ENCODE peak calls at places on chromosome 19, in seven cellular contexts. B is mesendoderm, I is mesenchymal stem cell, N is neuronal stem cell, U is H9, Q is H1, M is trophoblast cell. G is an unnamed sample.

GRCh38 chr19:42524250-42524649 is 4.0 kb downstream of the CEACAM1 start:
- DNase-seq in M (no peak), B (no peak), N (no peak), I (no peak), Q (no peak), U (no peak), G (no peak)

GRCh38 chr19:29467824-29468401 is 57.9 kb upstream of the VSTM2B start:
- DNase-seq in N (peak), Q (no peak), M (peak), B (peak), I (no peak), U (peak), G (peak)

GRCh38 chr19:2613507-2614295 is 88.8 kb downstream of the GNG7 start:
- DNase-seq in B (peak), I (peak), M (no peak), N (no peak), Q (no peak), U (peak), G (peak)

GRCh38 chr19:14758816-14759215 is 19.5 kb downstream of the ADGRE2 start:
- DNase-seq in U (peak), Q (peak), I (no peak), B (peak), N (no peak), M (no peak), G (no peak)

GRCh38 chr19:8209965-8210659 is 942 bp downstream of the CERS4 start:
- DNase-seq in N (no peak), B (no peak), M (no peak), I (no peak), U (no peak), Q (no peak), G (no peak)

GRCh38 chr19:2636897-2637683 is 65.4 kb downstream of the GNG7 start:
- DNase-seq in M (peak), B (peak), N (peak), U (peak), Q (no peak), I (peak), G (peak)

GRCh38 chr19:15583346-15583745 is 31.7 kb upstream of the CYP4F8 start:
- DNase-seq in Q (no peak), B (no peak), M (no peak), N (no peak), U (no peak), I (no peak), G (no peak)

GRCh38 chr19:34964598-34964997 is 569 bp upstream of the ZNF792 start:
- DNase-seq in I (no peak), U (no peak), N (no peak), M (no peak), B (no peak), Q (no peak), G (no peak)

GRCh38 chr19:3575260-3575741 is 2.6 kb downstream of the HMG20B start:
- DNase-seq in B (peak), U (peak), M (peak), Q (no peak), I (peak), N (no peak), G (peak)

GRCh38 chr19:10388957-10389356 is 8.6 kb upstream of the TYK2 start:
- DNase-seq in M (peak), I (peak), U (peak), Q (peak), N (peak), B (peak), G (peak)

GRCh38 chr19:41351339-41352245 is 2.1 kb downstream of the TGFB1 start:
- DNase-seq in U (peak), B (peak), Q (no peak), I (peak), M (peak), N (no peak), G (peak)

GRCh38 chr19:38685666-38686529 is 38.4 kb downstream of the ACTN4 start:
- DNase-seq in U (peak), Q (no peak), M (no peak), N (no peak), B (peak), I (peak), G (peak)

GRCh38 chr19:38034153-38034835 is 127.3 kb downstream of the SIPA1L3 start:
- DNase-seq in B (no peak), I (no peak), N (no peak), U (no peak), Q (no peak), M (no peak), G (peak)

GRCh38 chr19:13007292-13008045 is 12.2 kb downstream of the NFIX start:
- DNase-seq in M (no peak), Q (no peak), B (no peak), I (no peak), N (no peak), U (no peak), G (no peak)

GRCh38 chr19:42942187-42942789 is 5.3 kb upstream of the PSG7 start:
- DNase-seq in U (no peak), M (peak), B (no peak), I (no peak), Q (no peak), N (no peak), G (peak)

GRCh38 chr19:48258350-48258749 is 2.6 kb upstream of the CARD8 start:
- DNase-seq in B (no peak), M (no peak), I (peak), U (no peak), Q (no peak), N (no peak), G (no peak)

GRCh38 chr19:53977429-53977990 is 13.9 kb upstream of the CACNG6 start:
- DNase-seq in B (peak), U (peak), M (peak), Q (no peak), I (peak), N (peak), G (peak)

GRCh38 chr19:16066611-16067104 is 9.6 kb upstream of the TPM4 start:
- DNase-seq in N (no peak), U (peak), I (no peak), B (no peak), Q (no peak), M (peak), G (peak)

GRCh38 chr19:14786421-14786851 is 8.1 kb upstream of the ADGRE2 start:
- DNase-seq in U (peak), N (peak), Q (no peak), B (peak), I (no peak), M (no peak), G (no peak)

GRCh38 chr19:47111081-47111589 is 2.4 kb downstream of the ZC3H4 start:
- DNase-seq in N (no peak), U (no peak), Q (no peak), I (no peak), B (no peak), M (no peak), G (no peak)

GRCh38 chr19:1455336-1456120 is 5.6 kb downstream of the APC2 start:
- DNase-seq in U (peak), I (peak), Q (peak), N (no peak), B (peak), M (no peak), G (peak)

GRCh38 chr19:5064896-5065295 is 96.0 kb downstream of the KDM4B start:
- DNase-seq in M (no peak), B (no peak), Q (no peak), N (no peak), I (no peak), U (no peak), G (no peak)

GRCh38 chr19:48372904-48373303 is 8.7 kb downstream of the SYNGR4 start:
- DNase-seq in Q (no peak), M (no peak), B (no peak), N (no peak), U (no peak), I (no peak), G (no peak)

GRCh38 chr19:45154064-45154827 is 6.5 kb downstream of the NKPD1 start:
- DNase-seq in Q (no peak), B (peak), I (peak), N (no peak), U (no peak), M (no peak), G (peak)

GRCh38 chr19:18364826-18365528 is 21.0 kb upstream of the GDF15 start:
- DNase-seq in B (peak), M (peak), I (peak), U (no peak), N (no peak), Q (no peak), G (peak)

GRCh38 chr19:3302755-3303154 is 63.6 kb upstream of the NFIC start:
- DNase-seq in M (no peak), N (no peak), Q (no peak), B (peak), I (no peak), U (no peak), G (no peak)

GRCh38 chr19:33686687-33687541 is 65.2 kb downstream of the CHST8 start:
- DNase-seq in N (no peak), U (no peak), M (no peak), I (no peak), Q (no peak), B (no peak), G (no peak)

GRCh38 chr19:47765522-47766358 is 12.8 kb upstream of the SELENOW start:
- DNase-seq in Q (no peak), U (peak), I (peak), N (no peak), B (peak), M (no peak), G (peak)

GRCh38 chr19:55585658-55586339 is 5.2 kb upstream of the ZNF579 start:
- DNase-seq in M (no peak), I (peak), U (peak), Q (no peak), B (peak), N (peak), G (peak)

GRCh38 chr19:1206733-1207301 is 1.2 kb downstream of the STK11 start:
- DNase-seq in U (peak), B (no peak), N (no peak), Q (no peak), M (no peak), I (no peak), G (no peak)

GRCh38 chr19:42131149-42132029 is 857 bp downstream of the POU2F2 start:
- DNase-seq in U (no peak), M (no peak), B (no peak), Q (no peak), I (no peak), N (no peak), G (no peak)

GRCh38 chr19:38173324-38174041 is 50.5 kb downstream of the DPF1 start:
- DNase-seq in M (no peak), U (no peak), B (no peak), Q (no peak), N (no peak), I (no peak), G (peak)

GRCh38 chr19:53157601-53158000 is 1.3 kb downstream of the ZNF347 start:
- DNase-seq in U (peak), Q (no peak), B (peak), I (peak), M (no peak), N (peak), G (peak)

GRCh38 chr19:49327878-49328544 is 3.0 kb upstream of the SLC6A16 start:
- DNase-seq in N (no peak), B (peak), I (peak), U (peak), Q (no peak), M (no peak), G (peak)

GRCh38 chr19:58516964-58517833 is 2.4 kb downstream of the ZBTB45 start:
- DNase-seq in I (no peak), Q (no peak), M (no peak), N (no peak), U (peak), B (no peak), G (no peak)
- H2BK5ac ChIP-seq in I (no peak), Q (peak), M (no peak), N (no peak), U (no peak), B (no peak), G (no peak)

DNA sequence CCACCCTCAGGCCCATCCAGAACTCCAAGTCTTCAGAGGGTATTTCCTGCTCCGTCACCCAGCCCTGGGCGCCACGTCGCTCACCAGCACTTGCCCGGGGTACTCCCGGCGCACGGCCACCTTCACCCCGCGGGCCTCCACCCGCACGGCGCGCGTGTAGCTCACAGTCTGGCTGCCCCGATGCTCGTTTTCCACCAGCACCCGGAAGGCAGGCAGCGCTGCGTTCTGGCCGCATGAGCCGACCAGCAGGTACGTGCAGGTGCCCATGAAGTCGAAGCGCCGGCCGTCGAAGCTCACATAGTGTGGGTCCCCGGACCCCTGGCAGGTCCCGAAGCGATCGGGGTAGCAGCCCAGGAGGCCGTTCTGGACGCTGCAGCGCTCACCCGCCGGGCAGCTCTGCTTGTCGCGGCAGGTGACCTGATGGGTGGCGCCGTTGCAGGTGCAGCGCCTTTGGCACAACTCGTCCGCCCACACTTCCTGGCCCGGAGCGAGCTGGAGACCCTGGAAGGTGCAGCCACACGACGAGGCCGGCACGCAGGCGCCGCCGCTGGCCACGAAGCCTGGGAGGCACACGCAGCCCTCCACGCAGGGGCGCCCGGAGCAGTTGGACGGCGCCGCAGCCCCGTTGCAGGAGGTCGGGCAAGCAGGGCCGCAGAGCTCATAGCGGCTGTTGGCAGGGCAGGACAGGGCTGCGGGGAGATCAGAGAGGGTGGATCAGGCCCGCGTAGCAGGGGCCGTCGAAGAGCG is 19.2 kb downstream of the FCGBP start:
- DNase-seq in I (no peak), Q (no peak), B (no peak), N (no peak), U (peak), M (no peak), G (no peak)
- H2BK5ac ChIP-seq in I (no peak), Q (no peak), B (no peak), N (no peak), U (no peak), M (no peak), G (no peak)

GRCh38 chr19:19541572-19541971 is 3.5 kb downstream of the CILP2 start:
- DNase-seq in I (no peak), M (no peak), Q (no peak), N (no peak), B (no peak), U (no peak), G (no peak)
- H2BK5ac ChIP-seq in I (no peak), M (no peak), Q (no peak), N (no peak), B (no peak), U (no peak), G (no peak)

DNA sequence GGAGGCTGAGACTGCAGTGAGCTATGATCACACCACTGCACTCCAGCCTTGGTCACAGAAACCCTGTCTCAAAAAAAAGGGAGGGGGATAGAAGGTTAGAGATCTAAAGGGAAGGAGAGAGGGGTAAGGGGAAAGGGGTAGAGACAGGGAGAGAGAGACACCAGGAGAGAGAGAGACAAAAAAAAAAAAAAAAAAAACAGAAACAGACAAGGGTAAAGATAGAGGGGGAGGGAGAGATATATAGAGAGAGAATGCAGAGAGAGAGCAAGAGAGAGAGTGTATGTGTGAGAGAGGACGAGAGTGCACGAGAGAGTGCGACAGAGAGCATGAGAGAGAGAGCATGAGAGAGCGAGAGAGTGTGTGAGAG is 4.2 kb downstream of the CD70 start:
- DNase-seq in B (no peak), Q (no peak), N (no peak), U (no peak), M (no peak), I (no peak), G (no peak)
- H2BK5ac ChIP-seq in B (no peak), Q (peak), N (no peak), U (no peak), M (no peak), I (no peak), G (no peak)

G was measured in IMR-90.